ENCODE peak calls at places on chromosome 21, in six cellular contexts. One of them, this sample, is unnamed. For H3K4me1, the result is how much of the 10 kb centered on the place peaks cover.

GRCh38 chr21:17925900-17926299 is 106.7 kb upstream of the C21orf91 start:
- DNase-seq in heart left ventricle: no peak
- DNase-seq in endothelial cell of umbilical vein: peak
- DNase-seq in adrenal gland: peak
- DNase-seq in ovary: no peak
- DNase-seq in A549: no peak
- DNase-seq in this sample: no peak

GRCh38 chr21:16942703-16943102 is 570.1 kb upstream of the CXADR start:
- DNase-seq in endothelial cell of umbilical vein: peak
- DNase-seq in A549: no peak
- DNase-seq in ovary: no peak
- DNase-seq in adrenal gland: peak
- DNase-seq in heart left ventricle: no peak
- DNase-seq in this sample: no peak

GRCh38 chr21:17427157-17427556 is 85.7 kb upstream of the CXADR start:
- DNase-seq in adrenal gland: no peak
- DNase-seq in endothelial cell of umbilical vein: no peak
- DNase-seq in A549: no peak
- DNase-seq in ovary: no peak
- DNase-seq in heart left ventricle: no peak
- DNase-seq in this sample: no peak

GRCh38 chr21:16058896-16059295 is 329.1 kb downstream of the USP25 start:
- DNase-seq in A549: no peak
- DNase-seq in adrenal gland: no peak
- DNase-seq in heart left ventricle: no peak
- DNase-seq in endothelial cell of umbilical vein: no peak
- DNase-seq in ovary: no peak
- DNase-seq in this sample: no peak

GRCh38 chr21:36914244-36915013 is 52.0 kb downstream of the HLCS start:
- DNase-seq in heart left ventricle: no peak
- DNase-seq in endothelial cell of umbilical vein: no peak
- DNase-seq in adrenal gland: no peak
- DNase-seq in A549: no peak
- DNase-seq in ovary: no peak
- DNase-seq in this sample: no peak

GRCh38 chr21:9839011-9839661 is 682.2 kb upstream of the TPTE start:
- DNase-seq in adrenal gland: no peak
- DNase-seq in heart left ventricle: no peak
- DNase-seq in ovary: no peak
- DNase-seq in endothelial cell of umbilical vein: no peak
- DNase-seq in A549: no peak
- DNase-seq in this sample: peak

GRCh38 chr21:18840239-18840638 is 436.7 kb upstream of the TMPRSS15 start:
- DNase-seq in heart left ventricle: no peak
- DNase-seq in endothelial cell of umbilical vein: peak
- DNase-seq in ovary: no peak
- DNase-seq in A549: no peak
- DNase-seq in adrenal gland: no peak
- DNase-seq in this sample: no peak

GRCh38 chr21:21003701-21004100 is 5.5 kb downstream of the NCAM2 start:
- DNase-seq in endothelial cell of umbilical vein: peak
- DNase-seq in heart left ventricle: no peak
- DNase-seq in A549: no peak
- DNase-seq in adrenal gland: no peak
- DNase-seq in ovary: no peak
- DNase-seq in this sample: no peak

GRCh38 chr21:26405735-26406361 is 167.2 kb downstream of the CYYR1 start:
- DNase-seq in endothelial cell of umbilical vein: peak
- DNase-seq in A549: peak
- DNase-seq in ovary: no peak
- DNase-seq in heart left ventricle: no peak
- DNase-seq in adrenal gland: peak
- DNase-seq in this sample: no peak

DNA sequence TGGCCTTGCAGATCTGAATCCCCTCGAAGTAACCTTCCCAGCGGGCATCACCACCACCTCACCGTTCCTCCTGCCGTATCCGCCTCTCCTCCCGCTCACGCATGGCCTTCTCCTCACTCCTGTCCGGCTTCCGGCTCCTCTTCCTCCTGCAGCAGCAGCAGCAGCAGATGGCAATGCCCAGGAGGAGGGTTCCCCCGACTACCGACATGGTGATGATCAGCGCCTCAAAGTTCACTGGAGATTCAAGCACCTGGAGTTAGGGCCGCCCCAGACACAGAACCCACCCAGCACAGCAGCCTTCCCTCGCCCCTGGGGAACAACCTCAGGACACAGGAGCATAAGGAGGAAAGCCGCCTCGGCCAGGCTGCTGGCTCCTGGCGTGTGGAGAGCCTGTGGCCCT is 17.4 kb downstream of the PTTG1IP start:
- DNase-seq in endothelial cell of umbilical vein: no peak
- DNase-seq in heart left ventricle: no peak
- DNase-seq in adrenal gland: no peak
- DNase-seq in A549: no peak
- DNase-seq in ovary: no peak
- DNase-seq in this sample: no peak
- H3K4me1 ChIP-seq in endothelial cell of umbilical vein: under half
- H3K4me1 ChIP-seq in heart left ventricle: half or more
- H3K4me1 ChIP-seq in adrenal gland: under half
- H3K4me1 ChIP-seq in A549: under half
- H3K4me1 ChIP-seq in ovary: under half
- H3K4me1 ChIP-seq in this sample: half or more

DNA sequence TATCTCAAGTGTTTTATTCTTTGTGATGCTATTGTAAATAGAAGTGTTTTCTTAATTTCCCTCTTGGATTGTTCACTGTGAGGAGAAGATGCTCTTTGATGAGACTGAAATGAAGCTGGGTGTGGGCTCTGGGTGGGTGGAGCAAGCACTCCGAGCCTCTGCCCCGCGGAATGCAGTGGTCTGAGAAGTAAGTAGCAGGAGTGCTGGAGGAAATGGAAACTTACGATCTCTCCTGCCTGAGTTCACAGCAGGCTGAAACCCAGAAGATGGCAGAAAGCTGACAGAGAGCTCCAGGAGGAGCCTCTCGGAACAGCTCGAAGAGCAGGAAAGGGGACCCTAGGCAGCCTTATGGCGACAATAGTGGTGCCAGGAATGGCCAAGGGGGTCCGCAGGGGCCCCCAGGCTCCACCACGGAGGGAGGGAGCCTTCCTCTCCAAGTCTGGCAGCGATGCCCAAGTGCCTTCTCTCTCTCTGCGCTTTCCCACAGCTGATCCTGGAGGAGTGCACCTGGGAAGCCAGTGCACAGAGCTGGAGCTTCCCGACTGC is 126.8 kb upstream of the COL6A1 start:
- DNase-seq in adrenal gland: no peak
- DNase-seq in heart left ventricle: peak
- DNase-seq in A549: no peak
- DNase-seq in ovary: no peak
- DNase-seq in endothelial cell of umbilical vein: no peak
- DNase-seq in this sample: no peak
- TF ChIP-seq POLR2A in adrenal gland: no peak
- TF ChIP-seq POLR2A in heart left ventricle: no peak
- TF ChIP-seq POLR2A in A549: no peak
- TF ChIP-seq POLR2A in ovary: no peak
- TF ChIP-seq POLR2A in endothelial cell of umbilical vein: no peak
- TF ChIP-seq POLR2A in this sample: no peak

GRCh38 chr21:15054089-15054488 is 10.7 kb downstream of the NRIP1 start:
- DNase-seq in A549: no peak
- DNase-seq in endothelial cell of umbilical vein: peak
- DNase-seq in adrenal gland: no peak
- DNase-seq in ovary: no peak
- DNase-seq in heart left ventricle: no peak
- DNase-seq in this sample: no peak
- H3K4me1 ChIP-seq in A549: half or more
- H3K4me1 ChIP-seq in endothelial cell of umbilical vein: under half
- H3K4me1 ChIP-seq in adrenal gland: under half
- H3K4me1 ChIP-seq in ovary: under half
- H3K4me1 ChIP-seq in heart left ventricle: half or more
- H3K4me1 ChIP-seq in this sample: half or more

DNA sequence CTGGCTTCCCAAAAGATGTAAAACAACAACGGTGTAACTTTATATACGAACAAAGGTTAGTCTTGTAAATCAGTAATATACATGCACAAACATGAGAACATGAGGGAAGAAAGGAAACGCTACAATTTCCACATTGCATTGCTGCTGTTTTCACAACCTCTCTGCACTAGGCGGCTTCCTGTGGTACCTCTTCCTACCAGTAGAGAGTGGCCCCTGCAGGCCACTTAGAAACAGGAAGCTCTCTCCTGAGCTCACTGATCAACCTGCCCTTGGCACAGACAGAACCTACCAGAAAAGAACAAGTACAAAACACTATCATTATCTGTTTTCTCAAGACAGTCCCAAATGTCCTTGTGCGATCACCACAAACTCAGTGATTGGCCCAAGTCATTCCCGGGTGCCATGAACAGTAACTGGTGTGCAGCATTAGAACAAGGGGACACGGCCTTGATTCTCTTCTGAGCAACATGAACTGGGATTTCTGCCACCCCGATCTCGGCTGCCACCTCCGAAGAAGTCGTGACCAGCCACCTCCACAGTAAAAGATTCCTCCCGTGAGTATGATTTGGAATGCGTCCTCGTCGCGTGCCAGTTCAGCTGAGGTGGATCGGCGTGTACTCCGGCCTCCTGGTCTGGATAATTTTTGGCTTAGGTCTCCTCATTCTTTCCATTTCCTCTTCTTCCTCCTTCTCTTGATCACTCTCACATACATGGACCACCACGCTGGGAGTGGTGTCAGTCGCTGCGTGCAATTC is 5.7 kb upstream of the KCNE1 start:
- DNase-seq in ovary: no peak
- DNase-seq in heart left ventricle: no peak
- DNase-seq in A549: no peak
- DNase-seq in adrenal gland: no peak
- DNase-seq in endothelial cell of umbilical vein: peak
- DNase-seq in this sample: no peak
- TF ChIP-seq POLR2A in ovary: no peak
- TF ChIP-seq POLR2A in heart left ventricle: no peak
- TF ChIP-seq POLR2A in A549: no peak
- TF ChIP-seq POLR2A in adrenal gland: no peak
- TF ChIP-seq POLR2A in endothelial cell of umbilical vein: no peak
- TF ChIP-seq POLR2A in this sample: no peak

GRCh38 chr21:43306391-43306790 is 120.5 kb downstream of the SIK1 start:
- DNase-seq in ovary: no peak
- DNase-seq in heart left ventricle: no peak
- DNase-seq in endothelial cell of umbilical vein: no peak
- DNase-seq in adrenal gland: no peak
- DNase-seq in A549: no peak
- DNase-seq in this sample: peak
- H3K4me1 ChIP-seq in ovary: under half
- H3K4me1 ChIP-seq in heart left ventricle: under half
- H3K4me1 ChIP-seq in endothelial cell of umbilical vein: under half
- H3K4me1 ChIP-seq in adrenal gland: under half
- H3K4me1 ChIP-seq in A549: under half
- H3K4me1 ChIP-seq in this sample: under half

DNA sequence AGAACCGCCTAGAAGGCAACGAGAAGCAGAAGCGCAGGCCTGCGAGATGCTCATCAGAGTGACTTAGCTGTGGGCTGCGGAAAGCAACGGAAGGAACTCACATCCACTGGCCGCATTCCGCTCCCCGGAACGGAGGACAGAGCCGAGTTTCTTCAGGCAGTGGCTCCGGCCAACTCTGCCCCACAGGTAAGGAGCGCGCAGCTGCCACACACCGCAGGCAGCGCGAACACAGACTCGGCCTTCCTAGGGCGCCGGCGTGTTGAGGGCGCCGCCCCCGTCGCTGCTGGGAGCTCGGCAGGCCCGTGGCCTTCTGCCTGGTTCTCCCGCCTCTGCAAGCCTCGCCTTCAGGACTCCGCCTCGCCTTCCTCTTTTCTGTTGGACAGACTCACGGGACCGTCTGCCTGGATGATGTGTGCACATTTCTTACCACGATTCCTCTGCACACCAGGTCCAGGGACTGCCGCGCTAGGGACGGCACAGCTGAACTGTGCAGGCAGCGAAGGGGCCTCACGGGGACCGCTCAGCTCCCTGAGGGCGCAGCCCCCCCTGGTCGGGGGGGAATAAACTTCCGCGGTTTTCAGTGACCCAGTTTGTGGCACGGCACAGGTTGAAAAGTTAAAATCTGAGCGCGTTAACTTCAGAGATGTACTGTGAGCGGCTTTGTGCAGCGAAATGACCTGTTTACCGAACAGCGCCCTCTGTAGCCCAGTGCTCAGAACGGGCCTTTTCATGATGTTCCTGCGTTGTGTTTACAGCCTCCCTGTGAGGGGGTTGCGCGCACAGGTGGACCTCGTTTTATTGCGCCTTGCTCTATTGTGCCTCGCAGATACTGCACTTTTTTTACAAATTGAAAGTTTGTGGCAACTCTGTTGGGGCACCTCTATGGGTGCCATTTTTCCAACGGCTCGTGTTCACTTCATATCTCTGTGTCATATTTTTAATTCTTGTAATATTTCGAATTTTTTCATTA is 15.8 kb downstream of the TCP10L start:
- DNase-seq in ovary: peak
- DNase-seq in heart left ventricle: peak
- DNase-seq in endothelial cell of umbilical vein: peak
- DNase-seq in adrenal gland: peak
- DNase-seq in A549: peak
- DNase-seq in this sample: peak
- TF ChIP-seq POLR2A in ovary: no peak
- TF ChIP-seq POLR2A in heart left ventricle: no peak
- TF ChIP-seq POLR2A in endothelial cell of umbilical vein: peak
- TF ChIP-seq POLR2A in adrenal gland: peak
- TF ChIP-seq POLR2A in A549: peak
- TF ChIP-seq POLR2A in this sample: no peak

GRCh38 chr21:42319368-42319767 is 4.2 kb upstream of the TFF3 start:
- DNase-seq in heart left ventricle: no peak
- DNase-seq in adrenal gland: no peak
- DNase-seq in A549: no peak
- DNase-seq in endothelial cell of umbilical vein: no peak
- DNase-seq in ovary: no peak
- DNase-seq in this sample: peak

GRCh38 chr21:42317826-42318746 is 2.9 kb upstream of the TFF3 start:
- DNase-seq in heart left ventricle: no peak
- DNase-seq in ovary: no peak
- DNase-seq in adrenal gland: no peak
- DNase-seq in endothelial cell of umbilical vein: no peak
- DNase-seq in A549: no peak
- DNase-seq in this sample: peak

GRCh38 chr21:42315296-42315891 is at the start of gene TFF3:
- DNase-seq in heart left ventricle: no peak
- DNase-seq in ovary: no peak
- DNase-seq in endothelial cell of umbilical vein: no peak
- DNase-seq in adrenal gland: no peak
- DNase-seq in A549: no peak
- DNase-seq in this sample: peak

GRCh38 chr21:42316891-42317290 is 1.7 kb upstream of the TFF3 start:
- DNase-seq in heart left ventricle: no peak
- DNase-seq in ovary: no peak
- DNase-seq in A549: no peak
- DNase-seq in adrenal gland: no peak
- DNase-seq in endothelial cell of umbilical vein: no peak
- DNase-seq in this sample: peak

DNA sequence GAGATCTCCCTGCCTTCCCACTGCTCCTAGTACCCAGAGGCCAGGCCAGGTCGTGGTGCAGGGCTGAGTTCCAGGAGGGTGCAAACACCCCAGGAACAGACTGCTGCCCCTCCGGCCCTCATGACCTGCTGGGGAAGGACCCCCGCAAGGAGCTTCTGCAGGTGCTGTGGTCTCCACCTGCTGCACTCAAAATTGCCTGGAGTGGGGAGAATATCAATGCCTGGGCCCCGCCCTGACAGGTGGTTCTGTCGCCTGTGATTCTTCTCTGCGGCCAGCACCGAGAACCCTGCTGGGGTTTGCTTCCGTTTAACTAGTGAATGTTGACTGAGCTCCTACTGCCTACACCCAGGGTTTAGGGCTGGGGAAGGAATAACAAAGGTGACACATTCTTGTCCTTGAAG is 2.1 kb upstream of the TFF3 start:
- DNase-seq in adrenal gland: no peak
- DNase-seq in endothelial cell of umbilical vein: no peak
- DNase-seq in heart left ventricle: no peak
- DNase-seq in ovary: no peak
- DNase-seq in A549: no peak
- DNase-seq in this sample: no peak
- H3K4me1 ChIP-seq in adrenal gland: under half
- H3K4me1 ChIP-seq in endothelial cell of umbilical vein: under half
- H3K4me1 ChIP-seq in heart left ventricle: under half
- H3K4me1 ChIP-seq in ovary: under half
- H3K4me1 ChIP-seq in A549: under half
- H3K4me1 ChIP-seq in this sample: half or more